ENCODE peak calls at places on chromosomes 16 and 17, in seven cellular contexts. F is MM.1S, G is body of pancreas, E is tibial nerve, C is thoracic aorta, W is fibroblast of mammary gland, J is type B pancreatic cell. Z is an unnamed sample.

GRCh38 chr16:12311887-12312286 is 335.4 kb downstream of the SNX29 start:
- DNase-seq in J (no peak), E (no peak), C (no peak), W (no peak), G (no peak), F (no peak), Z (no peak)

GRCh38 chr17:9725575-9725974 is 65.8 kb downstream of the DHRS7C start:
- DNase-seq in J (no peak), W (no peak), G (no peak), F (no peak), C (no peak), E (no peak), Z (no peak)

GRCh38 chr16:13883266-13883665 is 36.7 kb upstream of the ERCC4 start:
- DNase-seq in F (no peak), G (no peak), W (no peak), J (no peak), C (no peak), E (no peak), Z (no peak)

GRCh38 chr17:50495217-50495823 is 12.9 kb upstream of the MYCBPAP start:
- DNase-seq in J (no peak), G (no peak), E (no peak), C (no peak), W (no peak), F (no peak), Z (no peak)

GRCh38 chr17:38729368-38729885 is 714 bp upstream of the CISD3 start:
- DNase-seq in J (no peak), G (no peak), W (no peak), F (no peak), C (no peak), E (no peak), Z (no peak)

GRCh38 chr17:40089085-40089895 is 11.1 kb downstream of the NR1D1 start:
- DNase-seq in J (no peak), C (no peak), E (no peak), G (no peak), W (no peak), F (no peak), Z (no peak)

GRCh38 chr17:49915260-49915659 is 53.7 kb upstream of the DLX4 start:
- DNase-seq in W (no peak), F (no peak), E (no peak), G (no peak), C (no peak), J (no peak), Z (no peak)

GRCh38 chr16:75288596-75289120 is 37.2 kb upstream of the BCAR1 start:
- DNase-seq in J (no peak), G (no peak), C (no peak), W (no peak), F (no peak), E (no peak), Z (no peak)

GRCh38 chr17:11928436-11928835 is 68.8 kb downstream of the ZNF18 start:
- DNase-seq in G (no peak), W (no peak), F (no peak), E (no peak), J (no peak), C (no peak), Z (no peak)

GRCh38 chr17:59651346-59651745 is 31.7 kb downstream of the CLTC start:
- DNase-seq in G (no peak), F (no peak), C (no peak), E (no peak), J (no peak), W (peak; percentile 41), Z (no peak)

GRCh38 chr17:5898406-5898805 is 171.8 kb upstream of the WSCD1 start:
- DNase-seq in W (no peak), C (no peak), E (no peak), G (no peak), F (no peak), J (no peak), Z (no peak)

GRCh38 chr16:24516900-24517669 is 22.3 kb upstream of the RBBP6 start:
- DNase-seq in J (peak; percentile 80), F (peak; percentile 82), E (peak; percentile 91), C (peak; percentile 52), G (peak; percentile 90), W (peak; percentile 88), Z (peak; percentile 67)

GRCh38 chr17:11780621-11781020 is 182.4 kb downstream of the DNAH9 start:
- DNase-seq in C (no peak), W (no peak), J (no peak), G (no peak), E (no peak), F (peak; percentile 28), Z (no peak)

GRCh38 chr16:27717726-27718125 is 167.8 kb downstream of the KATNIP start:
- DNase-seq in G (no peak), F (no peak), W (no peak), J (no peak), E (no peak), C (no peak), Z (no peak)

GRCh38 chr17:59365383-59365981 is 34.0 kb downstream of the YPEL2 start:
- DNase-seq in E (no peak), C (no peak), F (peak; percentile 53), G (no peak), J (no peak), W (no peak), Z (no peak)

GRCh38 chr17:79795795-79796569 is 895 bp downstream of the CBX8 start:
- DNase-seq in J (no peak), C (no peak), W (no peak), E (no peak), F (no peak), G (no peak), Z (no peak)

GRCh38 chr16:56603589-56603988 is 4.8 kb upstream of the MT2A start:
- DNase-seq in E (no peak), F (peak; percentile 13), J (no peak), C (no peak), W (peak; percentile 53), G (peak; percentile 65), Z (no peak)

GRCh38 chr16:19677403-19677802 is 40.6 kb downstream of the KNOP1 start:
- DNase-seq in J (no peak), G (no peak), W (no peak), F (no peak), C (no peak), E (no peak), Z (no peak)

GRCh38 chr16:67936876-67937605 is 391 bp upstream of the PSMB10 start:
- DNase-seq in W (no peak), F (peak; percentile 95), G (peak; percentile 82), J (no peak), E (peak; percentile 53), C (no peak), Z (no peak)

GRCh38 chr17:42294469-42295398 is 6.4 kb downstream of the STAT5A start:
- DNase-seq in C (no peak), F (no peak), E (no peak), G (no peak), J (no peak), W (no peak), Z (no peak)
- TF ChIP-seq CTCF in C (no peak), F (no peak), E (no peak), G (no peak), J (no peak), W (no peak), Z (no peak)

DNA sequence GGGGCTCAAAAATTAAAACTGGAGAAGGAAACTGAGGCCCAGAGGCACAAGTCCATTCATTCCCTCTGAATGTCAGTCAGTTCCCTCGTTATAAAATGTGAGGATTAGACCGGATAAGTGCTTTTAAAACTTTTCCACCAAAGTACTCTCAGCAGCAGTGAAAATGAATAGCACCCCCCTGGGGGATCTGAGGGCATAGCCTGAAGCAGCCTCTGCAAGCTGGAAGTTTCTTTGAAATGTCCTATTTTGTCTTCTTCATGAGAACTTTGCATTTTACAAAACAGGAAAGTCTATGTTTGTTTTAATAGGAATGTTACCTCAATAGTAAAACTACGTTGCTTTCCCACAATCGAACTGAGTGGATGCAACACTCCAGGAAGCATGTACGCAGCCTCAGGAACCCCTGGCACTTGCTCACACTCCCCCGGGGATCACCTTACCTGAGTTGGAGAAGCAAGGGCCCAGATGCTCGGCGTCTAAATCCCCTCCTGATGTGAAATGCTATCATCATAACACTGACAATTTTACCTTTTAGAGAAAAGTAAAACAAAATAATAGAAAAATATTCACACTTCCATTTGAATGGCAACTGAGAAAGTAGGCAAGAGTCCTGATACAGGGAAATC is 272.9 kb downstream of the CEP112 start:
- DNase-seq in C (no peak), J (no peak), E (no peak), G (no peak), F (no peak), W (no peak), Z (no peak)
- TF ChIP-seq CTCF in C (peak; percentile 20), J (peak; percentile 47), E (no peak), G (no peak), F (peak; percentile 6), W (peak; percentile 24), Z (peak; percentile 29)

GRCh38 chr16:72427786-72428480 is 256.0 kb upstream of the PMFBP1 start:
- DNase-seq in C (no peak), W (no peak), J (no peak), G (no peak), F (no peak), E (no peak), Z (no peak)

GRCh38 chr16:72427001-72427785 is 255.2 kb upstream of the PMFBP1 start:
- DNase-seq in E (no peak), C (no peak), J (no peak), F (no peak), G (no peak), W (no peak), Z (no peak)

GRCh38 chr16:72429566-72430160 is 257.7 kb upstream of the PMFBP1 start:
- DNase-seq in G (no peak), E (no peak), J (no peak), C (no peak), W (no peak), F (no peak), Z (no peak)

GRCh38 chr16:72426416-72426815 is 254.5 kb upstream of the PMFBP1 start:
- DNase-seq in W (no peak), E (no peak), G (no peak), C (no peak), J (no peak), F (no peak), Z (no peak)

GRCh38 chr16:72428611-72429376 is 256.8 kb upstream of the PMFBP1 start:
- DNase-seq in G (no peak), J (no peak), E (no peak), F (no peak), W (no peak), C (no peak), Z (no peak)
- TF ChIP-seq CTCF in G (no peak), J (no peak), E (no peak), F (no peak), W (no peak), C (no peak), Z (no peak)

DNA sequence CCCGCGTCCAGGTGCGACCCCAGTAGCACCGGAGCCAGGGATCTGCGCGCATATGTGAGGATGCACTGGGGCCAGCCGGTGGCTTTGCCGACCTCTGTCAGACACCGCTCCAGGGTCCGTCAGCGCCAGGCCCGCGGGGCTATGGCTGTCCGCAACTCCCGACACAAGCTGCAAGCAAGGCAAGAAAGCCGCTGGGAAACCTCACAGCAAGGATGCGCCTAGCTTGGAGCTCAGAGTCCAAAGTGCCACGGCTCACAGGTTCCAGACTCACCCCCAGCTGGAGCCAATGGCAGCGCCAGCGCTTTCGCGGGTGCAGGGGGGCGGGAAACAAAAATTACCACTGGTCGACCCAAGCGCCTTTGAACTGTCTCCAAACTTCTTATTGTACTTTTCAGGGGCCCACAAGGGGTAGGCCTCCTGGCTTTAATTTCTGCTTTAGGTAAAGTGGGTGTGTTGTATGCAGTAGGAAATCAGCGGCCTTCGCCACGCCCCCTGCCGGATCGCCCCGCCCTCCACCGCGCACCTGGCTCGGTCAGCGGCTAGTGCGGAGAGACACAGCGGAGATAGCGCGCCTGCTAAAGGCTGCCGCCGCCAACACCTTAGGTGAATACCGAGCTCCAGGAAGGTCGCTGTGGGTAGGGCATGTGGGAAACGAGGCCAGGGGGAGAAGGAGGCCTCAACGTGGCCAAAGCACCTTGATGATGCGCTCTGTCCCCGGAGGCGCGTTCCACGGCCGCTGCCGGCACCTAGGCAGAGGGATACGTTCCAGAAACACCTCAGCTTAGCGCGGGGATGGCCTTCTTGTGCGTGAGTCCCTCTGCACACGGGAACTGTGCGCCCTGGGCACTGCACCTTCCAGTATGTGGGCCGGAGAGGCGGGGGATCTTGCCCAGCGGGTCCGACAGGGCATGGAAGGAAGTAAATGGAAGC is 61.1 kb upstream of the RBL2 start:
- DNase-seq in C (no peak), E (no peak), W (no peak), J (no peak), F (peak; percentile 79), G (peak; percentile 77), Z (no peak)
- TF ChIP-seq CTCF in C (no peak), E (no peak), W (no peak), J (no peak), F (no peak), G (no peak), Z (no peak)

Z was measured in AG09319.